ENCODE peak calls at places on chromosome 2, in six cellular contexts. One of them, this sample, is unnamed.

GRCh38 chr2:168545439-168546082 is 89.5 kb downstream of the CERS6 start:
- DNase-seq in hippocampal formation: no peak
- DNase-seq in fibroblast of the aortic adventitia: peak
- DNase-seq in substantia nigra: no peak
- DNase-seq in T follicular helper cell: no peak
- DNase-seq in RPMI7951: peak
- DNase-seq in this sample: no peak

GRCh38 chr2:197294260-197294659 is 16.3 kb downstream of the ANKRD44 start:
- DNase-seq in hippocampal formation: no peak
- DNase-seq in fibroblast of the aortic adventitia: no peak
- DNase-seq in substantia nigra: no peak
- DNase-seq in T follicular helper cell: no peak
- DNase-seq in RPMI7951: no peak
- DNase-seq in this sample: no peak

GRCh38 chr2:43942001-43942400 is 53.8 kb downstream of the LRPPRC start:
- DNase-seq in hippocampal formation: no peak
- DNase-seq in fibroblast of the aortic adventitia: peak
- DNase-seq in substantia nigra: no peak
- DNase-seq in T follicular helper cell: no peak
- DNase-seq in RPMI7951: no peak
- DNase-seq in this sample: peak

GRCh38 chr2:113240150-113240914 is 38.4 kb downstream of the PAX8 start:
- DNase-seq in hippocampal formation: peak
- DNase-seq in fibroblast of the aortic adventitia: peak
- DNase-seq in substantia nigra: peak
- DNase-seq in T follicular helper cell: no peak
- DNase-seq in RPMI7951: peak
- DNase-seq in this sample: peak

GRCh38 chr2:172088245-172089004 is 3.1 kb downstream of the DLX1 start:
- DNase-seq in hippocampal formation: no peak
- DNase-seq in fibroblast of the aortic adventitia: no peak
- DNase-seq in substantia nigra: no peak
- DNase-seq in T follicular helper cell: no peak
- DNase-seq in RPMI7951: no peak
- DNase-seq in this sample: no peak

GRCh38 chr2:113084249-113085000 is 16.7 kb downstream of the IL1F10 start:
- DNase-seq in hippocampal formation: no peak
- DNase-seq in fibroblast of the aortic adventitia: peak
- DNase-seq in substantia nigra: no peak
- DNase-seq in T follicular helper cell: no peak
- DNase-seq in RPMI7951: peak
- DNase-seq in this sample: no peak

GRCh38 chr2:180776924-180777323 is 203.5 kb upstream of the UBE2E3 start:
- DNase-seq in hippocampal formation: no peak
- DNase-seq in fibroblast of the aortic adventitia: peak
- DNase-seq in substantia nigra: no peak
- DNase-seq in T follicular helper cell: no peak
- DNase-seq in RPMI7951: peak
- DNase-seq in this sample: no peak

GRCh38 chr2:234480337-234480736 is 16.5 kb downstream of the ARL4C start:
- DNase-seq in hippocampal formation: no peak
- DNase-seq in fibroblast of the aortic adventitia: no peak
- DNase-seq in substantia nigra: no peak
- DNase-seq in T follicular helper cell: no peak
- DNase-seq in RPMI7951: no peak
- DNase-seq in this sample: no peak

GRCh38 chr2:219252570-219252899 is 508 bp upstream of the TUBA4B start:
- DNase-seq in hippocampal formation: no peak
- DNase-seq in fibroblast of the aortic adventitia: no peak
- DNase-seq in substantia nigra: no peak
- DNase-seq in T follicular helper cell: no peak
- DNase-seq in RPMI7951: no peak
- DNase-seq in this sample: no peak

GRCh38 chr2:103484906-103485305 is 723.1 kb downstream of the TMEM182 start:
- DNase-seq in hippocampal formation: no peak
- DNase-seq in fibroblast of the aortic adventitia: no peak
- DNase-seq in substantia nigra: no peak
- DNase-seq in T follicular helper cell: no peak
- DNase-seq in RPMI7951: no peak
- DNase-seq in this sample: peak

GRCh38 chr2:233408366-233409285 is 54.3 kb downstream of the DGKD start:
- DNase-seq in hippocampal formation: no peak
- DNase-seq in fibroblast of the aortic adventitia: no peak
- DNase-seq in substantia nigra: no peak
- DNase-seq in T follicular helper cell: no peak
- DNase-seq in RPMI7951: no peak
- DNase-seq in this sample: no peak

GRCh38 chr2:133486706-133487305 is 81.5 kb downstream of the NCKAP5 start:
- DNase-seq in hippocampal formation: peak
- DNase-seq in fibroblast of the aortic adventitia: peak
- DNase-seq in substantia nigra: no peak
- DNase-seq in T follicular helper cell: no peak
- DNase-seq in RPMI7951: no peak
- DNase-seq in this sample: peak

GRCh38 chr2:53802617-53803115 is 15.8 kb downstream of the ERLEC1 start:
- DNase-seq in hippocampal formation: no peak
- DNase-seq in fibroblast of the aortic adventitia: no peak
- DNase-seq in substantia nigra: no peak
- DNase-seq in T follicular helper cell: no peak
- DNase-seq in RPMI7951: no peak
- DNase-seq in this sample: no peak

GRCh38 chr2:188473306-188473705 is 181.6 kb downstream of the GULP1 start:
- DNase-seq in hippocampal formation: no peak
- DNase-seq in fibroblast of the aortic adventitia: no peak
- DNase-seq in substantia nigra: no peak
- DNase-seq in T follicular helper cell: no peak
- DNase-seq in RPMI7951: no peak
- DNase-seq in this sample: no peak

GRCh38 chr2:152491139-152491472 is 156.1 kb downstream of the FMNL2 start:
- DNase-seq in hippocampal formation: peak
- DNase-seq in fibroblast of the aortic adventitia: no peak
- DNase-seq in substantia nigra: no peak
- DNase-seq in T follicular helper cell: no peak
- DNase-seq in RPMI7951: peak
- DNase-seq in this sample: peak

GRCh38 chr2:103151046-103151445 is 389.2 kb downstream of the TMEM182 start:
- DNase-seq in hippocampal formation: no peak
- DNase-seq in fibroblast of the aortic adventitia: no peak
- DNase-seq in substantia nigra: no peak
- DNase-seq in T follicular helper cell: no peak
- DNase-seq in RPMI7951: no peak
- DNase-seq in this sample: no peak

GRCh38 chr2:158099716-158100115 is 2.0 kb upstream of the UPP2 start:
- DNase-seq in hippocampal formation: no peak
- DNase-seq in fibroblast of the aortic adventitia: peak
- DNase-seq in substantia nigra: no peak
- DNase-seq in T follicular helper cell: no peak
- DNase-seq in RPMI7951: peak
- DNase-seq in this sample: no peak

GRCh38 chr2:97901862-97902261 is 93.9 kb downstream of the TMEM131 start:
- DNase-seq in hippocampal formation: no peak
- DNase-seq in fibroblast of the aortic adventitia: no peak
- DNase-seq in substantia nigra: no peak
- DNase-seq in T follicular helper cell: no peak
- DNase-seq in RPMI7951: no peak
- DNase-seq in this sample: no peak

This sample was measured in globus pallidus.